ENCODE peak calls at places on chromosomes 7 and 10, in five cellular contexts. R, S, U, X and D are unnamed samples.

GRCh38 chr7:157550300-157551275 is 213.8 kb downstream of the DNAJB6 start:
- DNase-seq in S (no peak), X (no peak), U (no peak), R (no peak), D (no peak)

GRCh38 chr10:31678139-31678536 is 250.5 kb downstream of the ARHGAP12 start:
- DNase-seq in X (no peak), R (no peak), U (no peak), S (no peak), D (no peak)

GRCh38 chr7:98119257-98119918 is 12.7 kb downstream of the LMTK2 start:
- DNase-seq in U (no peak), X (peak; percentile 79), R (no peak), S (no peak), D (peak; percentile 56)

GRCh38 chr10:4982764-4983226 is 19.6 kb downstream of the AKR1C1 start:
- DNase-seq in S (no peak), X (peak; percentile 1), U (no peak), R (no peak), D (no peak)

GRCh38 chr7:157585113-157585861 is 248.5 kb downstream of the DNAJB6 start:
- DNase-seq in S (no peak), R (no peak), X (no peak), U (no peak), D (no peak)

GRCh38 chr7:54888067-54888735 is 129.2 kb upstream of the SEC61G start:
- DNase-seq in U (no peak), R (no peak), X (no peak), S (no peak), D (peak; percentile 60)

GRCh38 chr7:113179313-113179712 is 61.0 kb upstream of the SMIM30 start:
- DNase-seq in R (no peak), S (no peak), X (no peak), U (no peak), D (peak; percentile 11)

GRCh38 chr7:129989466-129989865 is 36.7 kb upstream of the UBE2H start:
- DNase-seq in U (peak; percentile 60), S (no peak), X (no peak), R (no peak), D (no peak)

GRCh38 chr10:79116363-79116762 is 47.6 kb downstream of the ZMIZ1 start:
- DNase-seq in X (no peak), R (no peak), U (no peak), S (peak; percentile 60), D (no peak)

GRCh38 chr10:35136263-35136815 is 9.7 kb downstream of the CREM start:
- DNase-seq in R (no peak), X (no peak), U (no peak), S (no peak), D (no peak)

GRCh38 chr7:81957517-81957916 is 187.7 kb upstream of the HGF start:
- DNase-seq in U (no peak), X (no peak), S (no peak), R (no peak), D (no peak)

GRCh38 chr7:120436487-120437060 is 163.6 kb downstream of the KCND2 start:
- DNase-seq in U (no peak), S (no peak), X (no peak), R (no peak), D (no peak)

GRCh38 chr10:110600487-110601101 is 33.1 kb downstream of the SMC3 start:
- DNase-seq in X (peak; percentile 70), S (peak; percentile 39), U (peak; percentile 33), R (no peak), D (peak; percentile 90)

GRCh38 chr7:83517026-83517700 is 131.8 kb downstream of the SEMA3E start:
- DNase-seq in U (no peak), R (no peak), X (no peak), S (no peak), D (peak; percentile 93)

GRCh38 chr7:142000244-142000643 is 4.6 kb downstream of the MGAM start:
- DNase-seq in R (no peak), X (no peak), U (no peak), S (no peak), D (no peak)

GRCh38 chr7:43844662-43845061 is 24.7 kb downstream of the MRPS24 start:
- DNase-seq in X (no peak), R (no peak), S (no peak), U (no peak), D (no peak)

GRCh38 chr10:58573144-58573543 is 60.5 kb downstream of the BICC1 start:
- DNase-seq in U (no peak), R (no peak), S (no peak), X (no peak), D (no peak)

GRCh38 chr10:131387018-131387529 is 75.6 kb upstream of the TCERG1L start:
- DNase-seq in R (no peak), S (no peak), U (no peak), X (no peak), D (no peak)

GRCh38 chr10:11345224-11346054 is 266.0 kb downstream of the USP6NL start:
- DNase-seq in U (no peak), S (no peak), X (peak; percentile 5), R (no peak), D (peak; percentile 57)

GRCh38 chr10:84842593-84842992 is 514.2 kb downstream of the CCSER2 start:
- DNase-seq in X (no peak), U (no peak), S (no peak), R (no peak), D (peak; percentile 21)

GRCh38 chr10:10878944-10879343 is 138.7 kb upstream of the CELF2 start:
- DNase-seq in U (no peak), R (no peak), S (no peak), X (no peak), D (no peak)

GRCh38 chr7:117896339-117896738 is 23.1 kb upstream of the CTTNBP2 start:
- DNase-seq in R (no peak), X (peak; percentile 7), S (no peak), U (no peak), D (peak; percentile 39)

GRCh38 chr10:102672822-102673200 is 28.5 kb downstream of the TRIM8 start:
- DNase-seq in R (no peak), S (no peak), X (no peak), U (no peak), D (no peak)

GRCh38 chr10:71015674-71016073 is 127.3 kb upstream of the PCBD1 start:
- DNase-seq in R (no peak), U (no peak), X (no peak), S (no peak), D (no peak)

GRCh38 chr10:1293636-1294440 is 237.7 kb downstream of the WDR37 start:
- DNase-seq in S (no peak), X (no peak), R (no peak), U (no peak), D (no peak)

GRCh38 chr7:55871932-55872485 is 9.5 kb upstream of the SEPTIN14 start:
- DNase-seq in X (no peak), R (no peak), S (no peak), U (no peak), D (no peak)

GRCh38 chr7:100674441-100675407 is 1.2 kb downstream of the GNB2 start:
- DNase-seq in U (no peak), X (no peak), R (peak; percentile 47), S (peak; percentile 38), D (peak; percentile 77)

GRCh38 chr7:117169907-117170306 is 153.0 kb downstream of the WNT2 start:
- DNase-seq in X (peak; percentile 88), S (no peak), R (no peak), U (no peak), D (peak; percentile 8)

GRCh38 chr10:26380815-26381214 is 57.3 kb upstream of the APBB1IP start:
- DNase-seq in U (no peak), S (no peak), X (peak; percentile 7), R (no peak), D (no peak)

GRCh38 chr7:104767826-104768536 is 246.0 kb upstream of the KMT2E start:
- DNase-seq in R (no peak), S (no peak), U (no peak), X (no peak), D (peak; percentile 21)